ENCODE peak calls at places on chromosomes 7 and 10, in eight cellular contexts. L is adrenal gland, N is HCT116, T is upper lobe of left lung, A is AG04450, U is PC-3, Q is choroid plexus epithelial cell, B is tibial nerve. E is an unnamed sample.

GRCh38 chr10:78362406-78363022 is 328.9 kb downstream of the RPS24 start:
- DNase-seq in Q (peak; percentile 33), A (no peak), L (peak; percentile 37), U (peak; percentile 35), B (no peak), T (no peak), N (no peak), E (no peak)

GRCh38 chr10:27746364-27747095 is 911 bp upstream of the MKX start:
- DNase-seq in U (no peak), L (no peak), T (peak; percentile 15), N (no peak), A (no peak), Q (no peak), B (no peak), E (no peak)

GRCh38 chr7:154559454-154559853 is 443.5 kb downstream of the PAXIP1 start:
- DNase-seq in U (no peak), A (no peak), L (no peak), Q (no peak), N (no peak), B (no peak), T (no peak), E (no peak)

GRCh38 chr7:28409716-28410627 is 2.3 kb upstream of the CREB5 start:
- DNase-seq in A (no peak), B (peak; percentile 20), T (peak; percentile 89), Q (peak; percentile 42), L (peak; percentile 49), N (no peak), U (peak; percentile 26), E (peak; percentile 71)

GRCh38 chr7:129719980-129720732 is 108.6 kb downstream of the NRF1 start:
- DNase-seq in L (no peak), U (no peak), A (no peak), B (no peak), N (no peak), T (no peak), Q (peak; percentile 37), E (no peak)

GRCh38 chr10:33422779-33423520 is 88.5 kb upstream of the NRP1 start:
- DNase-seq in U (no peak), A (no peak), N (no peak), Q (no peak), B (peak; percentile 42), T (no peak), L (no peak), E (no peak)

GRCh38 chr10:25934673-25935139 is 677 bp downstream of the MYO3A start:
- DNase-seq in B (no peak), U (no peak), A (no peak), T (peak; percentile 87), L (no peak), N (no peak), Q (no peak), E (peak; percentile 72)

GRCh38 chr7:38561166-38561565 is 70.0 kb downstream of the AMPH start:
- DNase-seq in T (no peak), L (no peak), Q (no peak), N (no peak), B (no peak), U (peak; percentile 32), A (no peak), E (no peak)

GRCh38 chr10:96718304-96718990 is 1.9 kb downstream of the PIK3AP1 start:
- DNase-seq in B (no peak), L (no peak), N (no peak), Q (no peak), A (no peak), T (no peak), U (no peak), E (no peak)

GRCh38 chr10:69801094-69801433 is 642 bp upstream of the COL13A1 start:
- DNase-seq in N (peak; percentile 60), B (peak; percentile 16), T (no peak), U (peak; percentile 92), L (peak; percentile 52), A (no peak), Q (peak; percentile 60), E (no peak)
- TF ChIP-seq CTCF in N (peak; percentile 79), B (no peak), T (peak; percentile 31), U (peak; percentile 97), L (peak; percentile 20), A (peak; percentile 72), Q (peak; percentile 68), E (peak; percentile 73)

GRCh38 chr7:101217388-101218235 is at the start of the genes PLOD3 and ZNHIT1:
- DNase-seq in U (peak; percentile 98), L (peak; percentile 98), N (peak; percentile 96), B (peak; percentile 97), T (peak; percentile 97), Q (peak; percentile 99), A (peak; percentile 95), E (peak; percentile 92)
- TF ChIP-seq CTCF in U (no peak), L (peak; percentile 23), N (no peak), B (no peak), T (no peak), Q (no peak), A (peak; percentile 11), E (peak; percentile 56)

GRCh38 chr10:115125505-115125904 is 32.3 kb downstream of the ATRNL1 start:
- DNase-seq in N (no peak), L (peak; percentile 34), T (no peak), A (no peak), U (no peak), B (no peak), Q (peak; percentile 15), E (no peak)

DNA sequence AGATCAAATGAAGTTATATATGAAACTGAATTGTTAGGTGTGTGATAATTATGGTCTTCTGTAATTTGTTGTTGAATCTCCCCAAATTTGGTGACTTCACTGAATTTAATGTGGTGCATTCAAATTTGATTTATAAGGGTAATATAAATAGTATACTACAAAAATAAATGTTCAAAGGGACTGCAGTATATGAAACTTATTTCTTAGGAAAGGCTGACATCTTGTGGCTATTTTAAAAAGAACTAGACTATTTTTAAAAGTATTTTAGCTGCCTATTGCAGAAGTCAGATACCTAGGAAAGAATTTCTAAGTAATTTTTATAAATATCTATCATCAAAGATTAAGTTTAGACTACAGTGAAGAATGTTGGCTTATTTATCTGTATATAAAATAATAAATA is 36.6 kb downstream of the ATRNL1 start:
- DNase-seq in Q (peak; percentile 63), A (peak; percentile 0), B (no peak), N (peak; percentile 43), U (peak; percentile 59), T (no peak), L (no peak), E (no peak)
- TF ChIP-seq CTCF in Q (peak; percentile 37), A (peak; percentile 18), B (no peak), N (peak; percentile 55), U (peak; percentile 46), T (no peak), L (no peak), E (peak; percentile 80)

DNA sequence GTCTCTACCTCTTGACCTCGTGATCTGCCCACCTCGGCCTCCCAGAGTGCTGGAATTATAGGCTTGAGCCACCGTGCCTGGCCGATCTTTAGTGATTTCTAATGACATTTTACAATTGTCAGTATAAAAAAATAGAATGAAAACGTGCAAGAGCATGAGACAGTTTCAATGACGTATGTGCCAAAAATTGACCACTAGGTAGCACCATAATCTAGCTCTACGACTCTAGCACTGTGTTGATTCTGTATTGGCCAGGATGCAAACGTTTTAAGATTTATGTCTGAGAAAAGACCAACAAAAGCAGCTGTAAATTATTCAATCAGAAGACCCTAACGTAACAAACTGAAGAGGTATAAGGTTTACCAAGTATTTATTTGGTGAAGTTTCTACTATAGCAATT is 25.4 kb upstream of the EXOC6 start:
- DNase-seq in U (peak; percentile 51), N (peak; percentile 41), Q (peak; percentile 78), L (no peak), B (no peak), T (no peak), A (no peak), E (no peak)
- TF ChIP-seq CTCF in U (peak; percentile 64), N (peak; percentile 40), Q (peak; percentile 50), L (peak; percentile 15), B (no peak), T (no peak), A (peak; percentile 26), E (peak; percentile 31)